ENCODE peak calls at places on chromosome X, in five cellular contexts. Q, L, P, O and D are unnamed samples.

GRCh38 chrX:21778236-21778635 is 20.3 kb upstream of the SMPX start:
- DNase-seq in Q (no peak), L (no peak), P (no peak), O (no peak), D (no peak)

GRCh38 chrX:132226169-132226568 is 6.9 kb upstream of the RAP2C start:
- DNase-seq in Q (no peak), L (no peak), P (no peak), O (no peak), D (no peak)

GRCh38 chrX:69153060-69153730 is 12.1 kb downstream of the PJA1 start:
- DNase-seq in Q (peak), L (peak), P (peak), O (peak), D (peak)

GRCh38 chrX:153582896-153583295 is 16.0 kb downstream of the CCNQ start:
- DNase-seq in Q (no peak), L (peak), P (peak), O (no peak), D (no peak)

GRCh38 chrX:40278340-40279090 is 180.8 kb upstream of the BCOR start:
- DNase-seq in Q (no peak), L (no peak), P (peak), O (no peak), D (no peak)

GRCh38 chrX:19555683-19556082 is 40.4 kb upstream of the MAP3K15 start:
- DNase-seq in Q (no peak), L (no peak), P (no peak), O (no peak), D (no peak)

GRCh38 chrX:19595036-19595435 is 79.7 kb upstream of the MAP3K15 start:
- DNase-seq in Q (no peak), L (no peak), P (no peak), O (no peak), D (no peak)

GRCh38 chrX:5788930-5789329 is 439.7 kb downstream of the NLGN4X start:
- DNase-seq in Q (no peak), L (no peak), P (no peak), O (no peak), D (no peak)

GRCh38 chrX:40097492-40098263 is at the start of gene BCOR:
- DNase-seq in Q (no peak), L (peak), P (peak), O (peak), D (peak)

GRCh38 chrX:129493643-129494042 is 29.6 kb downstream of the SMARCA1 start:
- DNase-seq in Q (no peak), L (no peak), P (no peak), O (no peak), D (no peak)

GRCh38 chrX:19602866-19603620 is 87.7 kb upstream of the MAP3K15 start:
- DNase-seq in Q (peak), L (no peak), P (no peak), O (no peak), D (no peak)

GRCh38 chrX:98448524-98448923 is 1564.8 kb downstream of the RPA4 start:
- DNase-seq in Q (no peak), L (no peak), P (no peak), O (no peak), D (no peak)

GRCh38 chrX:144798972-144799371 is 448.3 kb upstream of the SPANXN1 start:
- DNase-seq in Q (no peak), L (no peak), P (no peak), O (no peak), D (no peak)

GRCh38 chrX:119190251-119190651 is 45.8 kb upstream of the PGRMC1 start:
- DNase-seq in Q (no peak), L (no peak), P (no peak), O (no peak), D (no peak)

GRCh38 chrX:56745019-56745418 is 16.0 kb downstream of the NBDY start:
- DNase-seq in Q (no peak), L (no peak), P (no peak), O (no peak), D (no peak)

GRCh38 chrX:152819732-152820131 is 10.8 kb downstream of the CETN2 start:
- DNase-seq in Q (no peak), L (no peak), P (no peak), O (no peak), D (no peak)

GRCh38 chrX:104428231-104428630 is 137.8 kb upstream of the IL1RAPL2 start:
- DNase-seq in Q (peak), L (no peak), P (no peak), O (no peak), D (no peak)

GRCh38 chrX:20372533-20372932 is 105.8 kb upstream of the RPS6KA3 start:
- DNase-seq in Q (peak), L (no peak), P (no peak), O (no peak), D (no peak)

GRCh38 chrX:70030242-70030823 is 19.4 kb downstream of the AWAT2 start:
- DNase-seq in Q (peak), L (peak), P (peak), O (peak), D (no peak)

GRCh38 chrX:103461156-103461555 is 58.1 kb downstream of the RAB40A start:
- DNase-seq in Q (no peak), L (no peak), P (no peak), O (no peak), D (no peak)

GRCh38 chrX:77668391-77669237 is 117.4 kb downstream of the ATRX start:
- DNase-seq in Q (peak), L (no peak), P (no peak), O (no peak), D (no peak)

GRCh38 chrX:123648028-123648810 is 84.6 kb downstream of the THOC2 start:
- DNase-seq in Q (no peak), L (no peak), P (peak), O (peak), D (no peak)

GRCh38 chrX:153922932-153923857 is 2.9 kb downstream of the ARHGAP4 start:
- DNase-seq in Q (no peak), L (peak), P (peak), O (no peak), D (peak)

GRCh38 chrX:56564182-56564885 is 907 bp downstream of the UBQLN2 start:
- DNase-seq in Q (peak), L (peak), P (peak), O (peak), D (no peak)

GRCh38 chrX:13939741-13940597 is 89.7 kb downstream of the GEMIN8 start:
- DNase-seq in Q (no peak), L (no peak), P (no peak), O (no peak), D (no peak)

GRCh38 chrX:153645921-153646481 is 1.0 kb upstream of the DUSP9 start:
- DNase-seq in Q (peak), L (peak), P (no peak), O (no peak), D (peak)

GRCh38 chrX:119399772-119400101 is 601 bp downstream of the SLC25A43 start:
- DNase-seq in Q (no peak), L (no peak), P (no peak), O (no peak), D (no peak)

GRCh38 chrX:131677655-131678628 is 134.1 kb downstream of the OR13H1 start:
- DNase-seq in Q (peak), L (peak), P (peak), O (peak), D (no peak)

GRCh38 chrX:153802513-153803045 is 8.1 kb downstream of the SSR4 start:
- DNase-seq in Q (no peak), L (no peak), P (no peak), O (no peak), D (no peak)

GRCh38 chrX:128816919-128817318 is 706.4 kb downstream of the SMARCA1 start:
- DNase-seq in Q (no peak), L (no peak), P (peak), O (peak), D (no peak)

GRCh38 chrX:120468825-120469525 is at the start of gene LAMP2:
- DNase-seq in Q (peak), L (peak), P (peak), O (peak), D (peak)

GRCh38 chrX:95762716-95763115 is 921.9 kb upstream of the DIAPH2 start:
- DNase-seq in Q (no peak), L (no peak), P (peak), O (peak), D (no peak)

GRCh38 chrX:153409414-153410101 is 1.7 kb upstream of the ZFP92 start:
- DNase-seq in Q (no peak), L (peak), P (no peak), O (no peak), D (no peak)

GRCh38 chrX:134020910-134021309 is 35.5 kb upstream of the GPC3 start:
- DNase-seq in Q (no peak), L (no peak), P (peak), O (peak), D (no peak)
- TF ChIP-seq CTCF in Q (no peak), L (no peak), P (peak), O (no peak), D (no peak)

DNA sequence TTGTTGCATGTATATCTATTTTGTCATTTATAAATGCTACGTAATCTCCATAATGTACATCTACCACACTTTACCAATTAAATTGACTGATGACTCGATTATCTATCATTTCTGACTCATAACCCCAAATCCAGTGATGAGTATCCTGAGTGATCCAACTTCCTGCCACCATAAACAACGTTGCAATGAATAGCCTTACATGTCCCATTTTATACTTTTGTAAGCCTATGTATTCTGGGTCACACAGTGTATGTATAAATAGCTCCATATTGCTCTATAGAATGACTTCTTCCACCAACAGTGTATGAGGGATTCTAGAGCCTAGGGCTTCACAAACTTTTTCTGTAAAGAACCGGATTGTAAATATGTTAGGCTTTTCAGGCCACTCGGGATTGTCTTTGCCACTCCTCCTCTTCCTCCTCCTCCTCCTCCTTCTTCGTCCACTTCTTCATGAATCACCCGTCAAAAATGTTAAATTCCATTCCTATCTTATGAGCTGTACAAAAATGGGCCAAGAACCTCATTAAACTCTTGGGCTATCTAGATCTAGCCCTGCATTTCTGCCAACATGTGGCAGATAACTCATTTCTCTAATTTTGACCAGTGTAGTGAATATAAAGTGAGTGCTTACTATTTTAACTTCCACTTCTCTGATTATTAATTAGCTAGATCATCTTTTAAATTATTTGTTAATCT is 672.2 kb upstream of the AMOT start:
- DNase-seq in Q (peak), L (no peak), P (no peak), O (no peak), D (no peak)
- H3K27ac ChIP-seq in Q (no peak), L (no peak), P (no peak), O (no peak), D (no peak)

GRCh38 chrX:136476501-136476900 is 11.2 kb upstream of the BRS3 start:
- DNase-seq in Q (no peak), L (no peak), P (no peak), O (no peak), D (no peak)

GRCh38 chrX:136480383-136480782 is 7.4 kb upstream of the BRS3 start:
- DNase-seq in Q (no peak), L (no peak), P (no peak), O (no peak), D (no peak)

GRCh38 chrX:136473663-136474062 is 14.1 kb upstream of the BRS3 start:
- DNase-seq in Q (no peak), L (no peak), P (no peak), O (no peak), D (no peak)

GRCh38 chrX:136475236-136475635 is 12.5 kb upstream of the BRS3 start:
- DNase-seq in Q (no peak), L (no peak), P (no peak), O (no peak), D (no peak)

GRCh38 chrX:136477026-136477425 is 10.7 kb upstream of the BRS3 start:
- DNase-seq in Q (no peak), L (no peak), P (no peak), O (no peak), D (no peak)
- TF ChIP-seq CTCF in Q (no peak), L (no peak), P (no peak), O (no peak), D (no peak)

DNA sequence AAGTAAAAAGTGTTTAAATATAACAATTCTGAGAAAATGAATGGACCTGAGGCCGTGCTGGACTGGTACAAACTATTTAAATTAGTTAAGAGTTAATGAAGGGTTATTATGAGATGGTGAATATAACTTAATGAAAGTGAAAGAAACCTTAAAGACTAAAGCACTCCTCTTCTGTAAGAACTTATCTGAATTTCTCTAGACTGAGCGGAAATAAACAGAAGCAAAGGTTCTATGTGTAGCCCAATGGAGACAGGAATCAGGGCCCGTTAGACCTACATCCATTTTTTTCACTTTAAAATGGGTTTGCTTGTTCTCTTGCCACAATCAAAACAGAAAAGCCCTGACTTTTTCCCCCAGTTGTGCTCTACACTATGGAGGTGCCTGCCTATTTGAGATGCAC is 14.9 kb downstream of the AMMECR1 start:
- DNase-seq in Q (no peak), L (no peak), P (no peak), O (no peak), D (no peak)
- H3K27ac ChIP-seq in Q (no peak), L (no peak), P (no peak), O (no peak), D (no peak)

GRCh38 chrX:16445166-16445752 is 204.7 kb upstream of the S100G start:
- DNase-seq in Q (peak), L (no peak), P (peak), O (peak), D (no peak)
- TF ChIP-seq CTCF in Q (peak), L (peak), P (peak), O (peak), D (peak)

GRCh38 chrX:11381464-11381863 is 88.3 kb downstream of the AMELX start:
- DNase-seq in Q (peak), L (no peak), P (peak), O (peak), D (peak)
- H3K27ac ChIP-seq in Q (no peak), L (no peak), P (no peak), O (no peak), D (peak)

GRCh38 chrX:51802917-51803688 is 59.9 kb downstream of the GSPT2 start:
- DNase-seq in Q (peak), L (peak), P (peak), O (peak), D (peak)

GRCh38 chrX:51803833-51804232 is 60.6 kb downstream of the GSPT2 start:
- DNase-seq in Q (no peak), L (no peak), P (no peak), O (no peak), D (no peak)

DNA sequence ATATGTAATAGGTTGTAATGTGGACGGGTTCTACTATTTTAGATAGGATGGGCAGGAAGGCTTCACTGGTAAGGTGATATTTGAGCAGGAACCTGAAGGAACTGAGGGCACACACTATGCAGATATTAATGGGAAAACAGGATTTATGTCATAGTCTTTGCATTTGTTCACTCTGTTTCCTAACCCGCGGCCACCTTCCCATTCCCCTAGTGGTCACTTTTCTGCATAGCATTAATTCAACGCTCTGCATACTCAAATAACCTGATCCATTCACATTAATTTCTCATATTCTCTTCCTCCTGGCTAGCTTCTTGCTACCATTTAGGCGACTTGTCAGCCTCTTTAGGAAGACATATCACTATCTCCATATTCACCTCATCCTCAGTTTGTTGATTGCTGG is 61.5 kb downstream of the GSPT2 start:
- DNase-seq in Q (no peak), L (no peak), P (no peak), O (no peak), D (no peak)
- TF ChIP-seq CTCF in Q (no peak), L (no peak), P (no peak), O (no peak), D (no peak)

DNA sequence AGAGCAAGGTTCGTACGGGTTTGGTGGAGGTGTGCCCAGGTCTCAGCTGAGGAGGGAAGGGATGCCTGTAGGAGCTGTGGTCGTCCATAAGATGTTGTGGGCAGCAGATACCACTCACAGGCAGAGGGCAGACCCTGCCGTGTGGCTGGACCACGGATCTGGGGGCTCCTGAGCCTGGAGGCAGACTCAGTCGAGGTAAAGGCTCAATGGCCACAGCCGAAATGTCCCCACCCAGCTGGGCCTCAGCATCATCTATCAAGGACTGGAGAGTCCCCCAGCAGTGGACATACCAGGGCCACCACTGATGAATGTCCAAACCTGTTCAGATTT is 98.5 kb downstream of the DHRSX start:
- DNase-seq in Q (no peak), L (no peak), P (no peak), O (no peak), D (no peak)
- H3K27ac ChIP-seq in Q (peak), L (no peak), P (peak), O (peak), D (no peak)

GRCh38 chrX:101097546-101098453 is at the start of gene CENPI:
- DNase-seq in Q (peak), L (peak), P (peak), O (peak), D (peak)
- TF ChIP-seq CTCF in Q (no peak), L (no peak), P (no peak), O (no peak), D (no peak)